ENCODE peak calls at places on chromosomes 7 and 10, in four cellular contexts. One of them, this sample, is unnamed.
A peak's percentile ranks its signal among the peaks of the same experiment; 100 is the strongest.

GRCh38 chr7:90345548-90346319 is 782 bp upstream of the GTPBP10 start:
- DNase-seq in psoas muscle: no peak
- DNase-seq in fibroblast of pulmonary artery: peak; percentile 50
- DNase-seq in cardiac muscle cell: peak; percentile 40
- DNase-seq in this sample: peak; percentile 47

GRCh38 chr7:90242369-90243168 is 2.4 kb upstream of the CFAP69 start:
- DNase-seq in cardiac muscle cell: no peak
- DNase-seq in fibroblast of pulmonary artery: no peak
- DNase-seq in psoas muscle: no peak
- DNase-seq in this sample: no peak

GRCh38 chr7:130380861-130381455 is 664 bp downstream of the CPA1 start:
- DNase-seq in cardiac muscle cell: no peak
- DNase-seq in fibroblast of pulmonary artery: no peak
- DNase-seq in psoas muscle: no peak
- DNase-seq in this sample: no peak

GRCh38 chr7:108771853-108772252 is 202.2 kb downstream of the DNAJB9 start:
- DNase-seq in psoas muscle: no peak
- DNase-seq in fibroblast of pulmonary artery: no peak
- DNase-seq in cardiac muscle cell: no peak
- DNase-seq in this sample: no peak

GRCh38 chr7:1536768-1537630 is 6.5 kb downstream of the MAFK start:
- DNase-seq in cardiac muscle cell: peak; percentile 94
- DNase-seq in fibroblast of pulmonary artery: peak; percentile 99
- DNase-seq in psoas muscle: peak; percentile 95
- DNase-seq in this sample: peak; percentile 98

GRCh38 chr10:78218833-78219490 is 185.3 kb downstream of the RPS24 start:
- DNase-seq in cardiac muscle cell: no peak
- DNase-seq in psoas muscle: no peak
- DNase-seq in fibroblast of pulmonary artery: no peak
- DNase-seq in this sample: no peak

GRCh38 chr7:67413670-67414069 is 417.0 kb downstream of the TYW1 start:
- DNase-seq in cardiac muscle cell: no peak
- DNase-seq in psoas muscle: no peak
- DNase-seq in fibroblast of pulmonary artery: no peak
- DNase-seq in this sample: no peak

GRCh38 chr7:78587443-78588044 is 789.0 kb downstream of the PHTF2 start:
- DNase-seq in psoas muscle: no peak
- DNase-seq in cardiac muscle cell: peak; percentile 20
- DNase-seq in fibroblast of pulmonary artery: peak; percentile 29
- DNase-seq in this sample: peak; percentile 26

GRCh38 chr7:135188298-135188984 is 17.9 kb upstream of the CYREN start:
- DNase-seq in fibroblast of pulmonary artery: no peak
- DNase-seq in cardiac muscle cell: no peak
- DNase-seq in psoas muscle: no peak
- DNase-seq in this sample: peak; percentile 64

GRCh38 chr10:9824546-9825164 is 1193.0 kb upstream of the CELF2 start:
- DNase-seq in cardiac muscle cell: no peak
- DNase-seq in fibroblast of pulmonary artery: no peak
- DNase-seq in psoas muscle: no peak
- DNase-seq in this sample: no peak

GRCh38 chr7:77702451-77703219 is 6.4 kb downstream of the RSBN1L start:
- DNase-seq in cardiac muscle cell: no peak
- DNase-seq in fibroblast of pulmonary artery: no peak
- DNase-seq in psoas muscle: no peak
- DNase-seq in this sample: no peak

GRCh38 chr10:124032982-124033886 is 60.2 kb downstream of the CHST15 start:
- DNase-seq in fibroblast of pulmonary artery: peak; percentile 40
- DNase-seq in cardiac muscle cell: no peak
- DNase-seq in psoas muscle: no peak
- DNase-seq in this sample: peak; percentile 83

GRCh38 chr10:34633346-34633745 is 181.8 kb downstream of the PARD3 start:
- DNase-seq in fibroblast of pulmonary artery: no peak
- DNase-seq in cardiac muscle cell: no peak
- DNase-seq in psoas muscle: no peak
- DNase-seq in this sample: no peak

GRCh38 chr10:66819691-66820090 is 106.1 kb upstream of the LRRTM3 start:
- DNase-seq in fibroblast of pulmonary artery: no peak
- DNase-seq in psoas muscle: no peak
- DNase-seq in cardiac muscle cell: no peak
- DNase-seq in this sample: no peak

GRCh38 chr10:3412646-3413045 is 240.1 kb upstream of the PITRM1 start:
- DNase-seq in fibroblast of pulmonary artery: no peak
- DNase-seq in psoas muscle: no peak
- DNase-seq in cardiac muscle cell: no peak
- DNase-seq in this sample: no peak

GRCh38 chr10:22495396-22495795 is 150.1 kb downstream of the SPAG6 start:
- DNase-seq in cardiac muscle cell: no peak
- DNase-seq in psoas muscle: no peak
- DNase-seq in fibroblast of pulmonary artery: no peak
- DNase-seq in this sample: no peak

GRCh38 chr7:52656098-52656497 is 379.3 kb upstream of the POM121L12 start:
- DNase-seq in psoas muscle: no peak
- DNase-seq in cardiac muscle cell: no peak
- DNase-seq in fibroblast of pulmonary artery: no peak
- DNase-seq in this sample: no peak

GRCh38 chr7:98797150-98797549 is 72.7 kb downstream of the TMEM130 start:
- DNase-seq in cardiac muscle cell: no peak
- DNase-seq in psoas muscle: no peak
- DNase-seq in fibroblast of pulmonary artery: no peak
- DNase-seq in this sample: no peak

GRCh38 chr10:45655219-45655618 is 17.4 kb downstream of the ZFAND4 start:
- DNase-seq in fibroblast of pulmonary artery: no peak
- DNase-seq in psoas muscle: no peak
- DNase-seq in cardiac muscle cell: no peak
- DNase-seq in this sample: no peak

GRCh38 chr10:45657033-45657926 is 15.3 kb downstream of the ZFAND4 start:
- DNase-seq in fibroblast of pulmonary artery: no peak
- DNase-seq in psoas muscle: no peak
- DNase-seq in cardiac muscle cell: no peak
- DNase-seq in this sample: no peak

GRCh38 chr10:45660876-45661411 is 11.6 kb downstream of the ZFAND4 start:
- DNase-seq in cardiac muscle cell: no peak
- DNase-seq in psoas muscle: no peak
- DNase-seq in fibroblast of pulmonary artery: peak; percentile 7
- DNase-seq in this sample: no peak
- H3K4me3 ChIP-seq in cardiac muscle cell: no peak overlapping the region
- H3K4me3 ChIP-seq in psoas muscle: no peak overlapping the region
- H3K4me3 ChIP-seq in fibroblast of pulmonary artery: no peak overlapping the region
- H3K4me3 ChIP-seq in this sample: no peak overlapping the region

GRCh38 chr7:70098905-70099672 is 500.8 kb downstream of the AUTS2 start:
- DNase-seq in psoas muscle: no peak
- DNase-seq in cardiac muscle cell: no peak
- DNase-seq in fibroblast of pulmonary artery: no peak
- DNase-seq in this sample: peak; percentile 25

GRCh38 chr7:70104243-70104642 is 506.0 kb downstream of the AUTS2 start:
- DNase-seq in psoas muscle: no peak
- DNase-seq in fibroblast of pulmonary artery: no peak
- DNase-seq in cardiac muscle cell: no peak
- DNase-seq in this sample: peak; percentile 63
- TF ChIP-seq CTCF in psoas muscle: no peak
- TF ChIP-seq CTCF in fibroblast of pulmonary artery: no peak
- TF ChIP-seq CTCF in cardiac muscle cell: no peak
- TF ChIP-seq CTCF in this sample: no peak

GRCh38 chr10:48523212-48523819 is 81.6 kb downstream of the ARHGAP22 start:
- DNase-seq in cardiac muscle cell: peak; percentile 62
- DNase-seq in psoas muscle: peak; percentile 72
- DNase-seq in fibroblast of pulmonary artery: peak; percentile 95
- DNase-seq in this sample: peak; percentile 96
- H3K4me3 ChIP-seq in cardiac muscle cell: peak overlapping the region; percentile 61
- H3K4me3 ChIP-seq in psoas muscle: peak overlapping the region; percentile 62
- H3K4me3 ChIP-seq in fibroblast of pulmonary artery: peak overlapping the region; percentile 48
- H3K4me3 ChIP-seq in this sample: peak overlapping the region; percentile 33

DNA sequence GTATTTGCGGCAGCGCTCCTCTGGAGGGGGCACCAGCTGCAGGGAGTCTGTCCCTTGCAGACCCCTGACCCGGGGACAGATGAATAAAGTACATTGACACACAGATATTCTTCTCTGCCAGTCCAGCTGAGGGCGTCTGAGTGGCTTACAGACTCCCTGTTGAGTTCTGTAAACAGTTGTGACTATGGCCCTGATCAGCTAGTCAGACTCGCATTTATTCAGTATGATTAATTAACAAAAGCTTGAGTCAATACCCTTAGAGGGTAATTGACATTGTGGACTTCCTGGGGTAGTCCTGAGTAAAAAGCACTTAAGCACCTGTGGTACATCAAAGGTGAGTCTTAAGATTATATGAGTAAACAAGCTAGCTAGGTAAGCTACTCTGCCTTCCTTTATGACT is 21.0 kb downstream of the ANKRD30A start:
- DNase-seq in cardiac muscle cell: no peak
- DNase-seq in fibroblast of pulmonary artery: no peak
- DNase-seq in psoas muscle: no peak
- DNase-seq in this sample: no peak
- TF ChIP-seq CTCF in cardiac muscle cell: no peak
- TF ChIP-seq CTCF in fibroblast of pulmonary artery: no peak
- TF ChIP-seq CTCF in psoas muscle: no peak
- TF ChIP-seq CTCF in this sample: no peak

GRCh38 chr10:132418520-132419416 is 21.8 kb downstream of the PWWP2B start:
- DNase-seq in fibroblast of pulmonary artery: no peak
- DNase-seq in cardiac muscle cell: peak; percentile 82
- DNase-seq in psoas muscle: no peak
- DNase-seq in this sample: no peak
- H3K4me3 ChIP-seq in fibroblast of pulmonary artery: no peak overlapping the region
- H3K4me3 ChIP-seq in cardiac muscle cell: no peak overlapping the region
- H3K4me3 ChIP-seq in psoas muscle: no peak overlapping the region
- H3K4me3 ChIP-seq in this sample: no peak overlapping the region

This sample was measured in fibroblast of mammary gland.